ENCODE peak calls at places on chromosomes 5 and 9, in six cellular contexts. J is IMR-90; N is GM18507; W is stimulated activated CD8-positive, alpha-beta memory T cell treated with anti-CD3 and anti-CD28 coated beads, Interleukin-4, amount 100 ng/mL, for 4 hours; I is left colon; M is Caco-2. L is an unnamed sample.

GRCh38 chr9:14512942-14513341 is 180.3 kb downstream of the ZDHHC21 start:
- DNase-seq in I (no peak), M (no peak), J (no peak), W (no peak), N (no peak), L (no peak)

GRCh38 chr5:166907314-166907713 is 1384.1 kb upstream of the WWC1 start:
- DNase-seq in W (no peak), N (no peak), M (no peak), I (no peak), J (no peak), L (peak; percentile 48)

GRCh38 chr5:123876265-123876790 is 364.4 kb downstream of the CSNK1G3 start:
- DNase-seq in N (no peak), M (no peak), W (no peak), J (no peak), I (no peak), L (no peak)

GRCh38 chr5:174608631-174609097 is 115.7 kb upstream of the MSX2 start:
- DNase-seq in W (no peak), I (peak; percentile 26), M (no peak), J (no peak), N (no peak), L (no peak)

GRCh38 chr5:122982376-122982775 is 54.1 kb downstream of the PPIC start:
- DNase-seq in J (no peak), N (no peak), W (no peak), I (no peak), M (no peak), L (no peak)

GRCh38 chr5:7628820-7629219 is 222.1 kb downstream of the CFAP90 start:
- DNase-seq in J (no peak), N (no peak), W (no peak), M (no peak), I (no peak), L (no peak)

GRCh38 chr9:131960805-131961495 is 118.7 kb downstream of the MED27 start:
- DNase-seq in W (no peak), M (no peak), J (no peak), N (no peak), I (no peak), L (no peak)

GRCh38 chr9:89955144-89955543 is 350.3 kb downstream of the GADD45G start:
- DNase-seq in N (no peak), W (no peak), I (no peak), M (no peak), J (no peak), L (no peak)

GRCh38 chr9:110767559-110768063 is 99.0 kb downstream of the MUSK start:
- DNase-seq in W (no peak), J (peak; percentile 51), N (no peak), I (peak; percentile 11), M (no peak), L (peak; percentile 97)

GRCh38 chr9:85185486-85186217 is 516.1 kb downstream of the NTRK2 start:
- DNase-seq in M (no peak), W (no peak), I (no peak), N (no peak), J (no peak), L (no peak)

GRCh38 chr9:91420471-91421021 is 3.1 kb downstream of the NFIL3 start:
- DNase-seq in I (no peak), M (no peak), N (no peak), J (peak; percentile 43), W (no peak), L (peak; percentile 33)

GRCh38 chr9:137611623-137612609 is 6.4 kb downstream of the ARRDC1 start:
- DNase-seq in W (no peak), J (peak; percentile 73), N (no peak), I (peak; percentile 90), M (peak; percentile 92), L (peak; percentile 90)

GRCh38 chr5:141371572-141372475 is 1.8 kb downstream of the PCDHGB3 start:
- DNase-seq in M (no peak), I (no peak), W (no peak), J (no peak), N (no peak), L (no peak)

GRCh38 chr5:107040907-107041306 is 629.8 kb downstream of the EFNA5 start:
- DNase-seq in I (no peak), W (no peak), J (no peak), M (no peak), N (no peak), L (no peak)

GRCh38 chr5:82376309-82376708 is 98.2 kb upstream of the RPS23 start:
- DNase-seq in I (no peak), N (no peak), W (no peak), M (no peak), J (no peak), L (no peak)